ENCODE peak calls at places on chromosomes 13 and 19, in ten cellular contexts. One of them, this sample, is unnamed. For H3K4me1, the result is how much of the 10 kb centered on the place peaks cover.

GRCh38 chr19:11010041-11010440 is 49.2 kb downstream of the SMARCA4 start:
- DNase-seq in left ventricle myocardium inferior: no peak
- DNase-seq in neural progenitor cell: no peak
- DNase-seq in heart right ventricle: no peak
- DNase-seq in fibroblast of lung: no peak
- DNase-seq in uterus: no peak
- DNase-seq in pancreas: no peak
- DNase-seq in breast epithelium: no peak
- DNase-seq in A549: no peak
- DNase-seq in CD4-positive, CD25-positive, alpha-beta regulatory T cell: no peak
- DNase-seq in this sample: no peak

GRCh38 chr13:47672982-47673670 is 327.9 kb downstream of the SUCLA2 start:
- DNase-seq in left ventricle myocardium inferior: no peak
- DNase-seq in neural progenitor cell: no peak
- DNase-seq in pancreas: no peak
- DNase-seq in uterus: no peak
- DNase-seq in A549: no peak
- DNase-seq in fibroblast of lung: peak
- DNase-seq in heart right ventricle: no peak
- DNase-seq in CD4-positive, CD25-positive, alpha-beta regulatory T cell: no peak
- DNase-seq in breast epithelium: no peak
- DNase-seq in this sample: no peak

GRCh38 chr13:60755380-60756163 is 358.6 kb downstream of the TDRD3 start:
- DNase-seq in left ventricle myocardium inferior: no peak
- DNase-seq in CD4-positive, CD25-positive, alpha-beta regulatory T cell: no peak
- DNase-seq in A549: no peak
- DNase-seq in heart right ventricle: no peak
- DNase-seq in fibroblast of lung: no peak
- DNase-seq in uterus: no peak
- DNase-seq in neural progenitor cell: peak
- DNase-seq in breast epithelium: no peak
- DNase-seq in pancreas: no peak
- DNase-seq in this sample: no peak

GRCh38 chr19:15072930-15073647 is 8.9 kb upstream of the OR1I1 start:
- DNase-seq in pancreas: no peak
- DNase-seq in left ventricle myocardium inferior: no peak
- DNase-seq in A549: no peak
- DNase-seq in uterus: no peak
- DNase-seq in breast epithelium: peak
- DNase-seq in heart right ventricle: no peak
- DNase-seq in fibroblast of lung: no peak
- DNase-seq in neural progenitor cell: peak
- DNase-seq in CD4-positive, CD25-positive, alpha-beta regulatory T cell: no peak
- DNase-seq in this sample: no peak

GRCh38 chr19:27764186-27764804 is 1448.7 kb downstream of the UQCRFS1 start:
- DNase-seq in CD4-positive, CD25-positive, alpha-beta regulatory T cell: no peak
- DNase-seq in fibroblast of lung: no peak
- DNase-seq in left ventricle myocardium inferior: no peak
- DNase-seq in uterus: no peak
- DNase-seq in pancreas: no peak
- DNase-seq in neural progenitor cell: no peak
- DNase-seq in breast epithelium: no peak
- DNase-seq in heart right ventricle: no peak
- DNase-seq in A549: no peak
- DNase-seq in this sample: no peak

GRCh38 chr13:73849292-73849691 is 284.9 kb downstream of the KLF12 start:
- DNase-seq in neural progenitor cell: peak
- DNase-seq in fibroblast of lung: peak
- DNase-seq in heart right ventricle: no peak
- DNase-seq in CD4-positive, CD25-positive, alpha-beta regulatory T cell: no peak
- DNase-seq in left ventricle myocardium inferior: no peak
- DNase-seq in A549: peak
- DNase-seq in pancreas: no peak
- DNase-seq in breast epithelium: no peak
- DNase-seq in uterus: no peak
- DNase-seq in this sample: no peak

GRCh38 chr19:3783660-3784584 is 2.3 kb downstream of the MATK start:
- DNase-seq in neural progenitor cell: peak
- DNase-seq in uterus: no peak
- DNase-seq in fibroblast of lung: no peak
- DNase-seq in breast epithelium: no peak
- DNase-seq in heart right ventricle: no peak
- DNase-seq in CD4-positive, CD25-positive, alpha-beta regulatory T cell: no peak
- DNase-seq in left ventricle myocardium inferior: no peak
- DNase-seq in A549: no peak
- DNase-seq in pancreas: no peak
- DNase-seq in this sample: no peak

GRCh38 chr19:10773969-10774368 is 56.1 kb downstream of the DNM2 start:
- DNase-seq in neural progenitor cell: no peak
- DNase-seq in left ventricle myocardium inferior: no peak
- DNase-seq in A549: no peak
- DNase-seq in heart right ventricle: no peak
- DNase-seq in uterus: no peak
- DNase-seq in CD4-positive, CD25-positive, alpha-beta regulatory T cell: no peak
- DNase-seq in fibroblast of lung: no peak
- DNase-seq in breast epithelium: no peak
- DNase-seq in pancreas: no peak
- DNase-seq in this sample: no peak

GRCh38 chr19:53947624-53948023 is 15.1 kb upstream of the CACNG8 start:
- DNase-seq in neural progenitor cell: peak
- DNase-seq in CD4-positive, CD25-positive, alpha-beta regulatory T cell: no peak
- DNase-seq in pancreas: no peak
- DNase-seq in heart right ventricle: no peak
- DNase-seq in breast epithelium: no peak
- DNase-seq in fibroblast of lung: no peak
- DNase-seq in uterus: no peak
- DNase-seq in left ventricle myocardium inferior: no peak
- DNase-seq in A549: peak
- DNase-seq in this sample: no peak

GRCh38 chr19:51861870-51862622 is 25.7 kb downstream of the ZNF577 start:
- DNase-seq in left ventricle myocardium inferior: no peak
- DNase-seq in A549: no peak
- DNase-seq in CD4-positive, CD25-positive, alpha-beta regulatory T cell: no peak
- DNase-seq in pancreas: no peak
- DNase-seq in neural progenitor cell: no peak
- DNase-seq in uterus: no peak
- DNase-seq in breast epithelium: no peak
- DNase-seq in fibroblast of lung: no peak
- DNase-seq in heart right ventricle: no peak
- DNase-seq in this sample: no peak
- H3K4me3 ChIP-seq in left ventricle myocardium inferior: no peak
- H3K4me3 ChIP-seq in A549: no peak
- H3K4me3 ChIP-seq in CD4-positive, CD25-positive, alpha-beta regulatory T cell: no peak
- H3K4me3 ChIP-seq in pancreas: no peak
- H3K4me3 ChIP-seq in neural progenitor cell: no peak
- H3K4me3 ChIP-seq in uterus: no peak
- H3K4me3 ChIP-seq in breast epithelium: no peak
- H3K4me3 ChIP-seq in fibroblast of lung: no peak
- H3K4me3 ChIP-seq in heart right ventricle: no peak
- H3K4me3 ChIP-seq in this sample: no peak

GRCh38 chr13:40192516-40193257 is 473.8 kb downstream of the FOXO1 start:
- DNase-seq in heart right ventricle: no peak
- DNase-seq in breast epithelium: peak
- DNase-seq in neural progenitor cell: no peak
- DNase-seq in pancreas: no peak
- DNase-seq in fibroblast of lung: no peak
- DNase-seq in left ventricle myocardium inferior: no peak
- DNase-seq in uterus: peak
- DNase-seq in CD4-positive, CD25-positive, alpha-beta regulatory T cell: no peak
- DNase-seq in A549: no peak
- DNase-seq in this sample: no peak

GRCh38 chr13:40193290-40194203 is 472.9 kb downstream of the FOXO1 start:
- DNase-seq in pancreas: no peak
- DNase-seq in left ventricle myocardium inferior: no peak
- DNase-seq in CD4-positive, CD25-positive, alpha-beta regulatory T cell: no peak
- DNase-seq in neural progenitor cell: no peak
- DNase-seq in A549: no peak
- DNase-seq in fibroblast of lung: peak
- DNase-seq in heart right ventricle: peak
- DNase-seq in breast epithelium: peak
- DNase-seq in uterus: peak
- DNase-seq in this sample: no peak

GRCh38 chr13:40197049-40197448 is 469.4 kb downstream of the FOXO1 start:
- DNase-seq in left ventricle myocardium inferior: no peak
- DNase-seq in fibroblast of lung: no peak
- DNase-seq in breast epithelium: no peak
- DNase-seq in CD4-positive, CD25-positive, alpha-beta regulatory T cell: no peak
- DNase-seq in uterus: no peak
- DNase-seq in pancreas: no peak
- DNase-seq in neural progenitor cell: no peak
- DNase-seq in heart right ventricle: no peak
- DNase-seq in A549: no peak
- DNase-seq in this sample: no peak

GRCh38 chr13:40191186-40191980 is 475.1 kb downstream of the FOXO1 start:
- DNase-seq in uterus: no peak
- DNase-seq in left ventricle myocardium inferior: no peak
- DNase-seq in CD4-positive, CD25-positive, alpha-beta regulatory T cell: no peak
- DNase-seq in breast epithelium: peak
- DNase-seq in pancreas: no peak
- DNase-seq in A549: no peak
- DNase-seq in fibroblast of lung: peak
- DNase-seq in heart right ventricle: no peak
- DNase-seq in neural progenitor cell: no peak
- DNase-seq in this sample: no peak

DNA sequence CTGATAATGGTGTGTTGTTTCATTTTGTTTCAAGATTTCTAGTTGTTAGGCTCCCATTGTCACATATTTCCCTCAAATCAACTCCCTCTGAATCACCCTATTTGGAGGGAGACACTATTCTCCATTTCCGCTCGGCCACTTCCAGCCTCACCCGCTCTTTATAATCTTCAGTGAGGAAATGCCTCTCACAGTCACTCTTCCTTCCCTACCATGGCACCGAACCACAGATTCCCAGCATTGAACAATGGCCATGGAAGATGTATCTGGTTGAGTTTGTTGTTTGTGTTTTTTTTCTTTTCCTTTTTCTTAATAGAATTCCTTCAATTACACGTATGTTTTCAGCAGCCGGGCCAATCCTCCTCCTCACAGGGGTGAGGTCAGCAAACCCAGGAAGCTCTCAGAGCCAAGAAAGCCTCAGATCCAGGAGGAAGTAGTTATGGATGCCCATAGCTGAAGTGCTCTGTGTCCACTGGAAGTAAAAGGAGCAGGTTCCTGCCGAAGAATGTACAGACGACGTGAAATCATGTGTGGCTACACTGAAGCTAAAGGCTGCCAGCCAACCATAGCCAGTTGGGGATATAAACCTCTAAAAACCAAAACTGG is 472.1 kb downstream of the FOXO1 start:
- DNase-seq in CD4-positive, CD25-positive, alpha-beta regulatory T cell: no peak
- DNase-seq in A549: no peak
- DNase-seq in breast epithelium: no peak
- DNase-seq in uterus: no peak
- DNase-seq in pancreas: no peak
- DNase-seq in heart right ventricle: peak
- DNase-seq in left ventricle myocardium inferior: no peak
- DNase-seq in neural progenitor cell: no peak
- DNase-seq in fibroblast of lung: no peak
- DNase-seq in this sample: no peak
- H3K27ac ChIP-seq in CD4-positive, CD25-positive, alpha-beta regulatory T cell: no peak
- H3K27ac ChIP-seq in A549: no peak
- H3K27ac ChIP-seq in breast epithelium: peak
- H3K27ac ChIP-seq in uterus: peak
- H3K27ac ChIP-seq in pancreas: no peak
- H3K27ac ChIP-seq in heart right ventricle: peak
- H3K27ac ChIP-seq in left ventricle myocardium inferior: peak
- H3K27ac ChIP-seq in neural progenitor cell: no peak
- H3K27ac ChIP-seq in fibroblast of lung: no peak
- H3K27ac ChIP-seq in this sample: no peak

GRCh38 chr13:111177081-111177711 is 62.1 kb downstream of the ARHGEF7 start:
- DNase-seq in pancreas: no peak
- DNase-seq in neural progenitor cell: no peak
- DNase-seq in A549: no peak
- DNase-seq in fibroblast of lung: peak
- DNase-seq in CD4-positive, CD25-positive, alpha-beta regulatory T cell: no peak
- DNase-seq in heart right ventricle: peak
- DNase-seq in breast epithelium: peak
- DNase-seq in left ventricle myocardium inferior: peak
- DNase-seq in uterus: no peak
- DNase-seq in this sample: peak

GRCh38 chr13:111177803-111178389 is 62.8 kb downstream of the ARHGEF7 start:
- DNase-seq in pancreas: no peak
- DNase-seq in CD4-positive, CD25-positive, alpha-beta regulatory T cell: no peak
- DNase-seq in fibroblast of lung: peak
- DNase-seq in left ventricle myocardium inferior: no peak
- DNase-seq in A549: no peak
- DNase-seq in neural progenitor cell: no peak
- DNase-seq in heart right ventricle: no peak
- DNase-seq in breast epithelium: no peak
- DNase-seq in uterus: no peak
- DNase-seq in this sample: no peak

GRCh38 chr13:111175372-111175771 is 60.3 kb downstream of the ARHGEF7 start:
- DNase-seq in neural progenitor cell: peak
- DNase-seq in uterus: no peak
- DNase-seq in heart right ventricle: no peak
- DNase-seq in pancreas: no peak
- DNase-seq in CD4-positive, CD25-positive, alpha-beta regulatory T cell: no peak
- DNase-seq in fibroblast of lung: no peak
- DNase-seq in left ventricle myocardium inferior: no peak
- DNase-seq in breast epithelium: no peak
- DNase-seq in A549: no peak
- DNase-seq in this sample: no peak

GRCh38 chr13:111175948-111176347 is 60.8 kb downstream of the ARHGEF7 start:
- DNase-seq in A549: no peak
- DNase-seq in CD4-positive, CD25-positive, alpha-beta regulatory T cell: no peak
- DNase-seq in uterus: no peak
- DNase-seq in breast epithelium: no peak
- DNase-seq in pancreas: no peak
- DNase-seq in fibroblast of lung: no peak
- DNase-seq in heart right ventricle: no peak
- DNase-seq in left ventricle myocardium inferior: no peak
- DNase-seq in neural progenitor cell: no peak
- DNase-seq in this sample: no peak

DNA sequence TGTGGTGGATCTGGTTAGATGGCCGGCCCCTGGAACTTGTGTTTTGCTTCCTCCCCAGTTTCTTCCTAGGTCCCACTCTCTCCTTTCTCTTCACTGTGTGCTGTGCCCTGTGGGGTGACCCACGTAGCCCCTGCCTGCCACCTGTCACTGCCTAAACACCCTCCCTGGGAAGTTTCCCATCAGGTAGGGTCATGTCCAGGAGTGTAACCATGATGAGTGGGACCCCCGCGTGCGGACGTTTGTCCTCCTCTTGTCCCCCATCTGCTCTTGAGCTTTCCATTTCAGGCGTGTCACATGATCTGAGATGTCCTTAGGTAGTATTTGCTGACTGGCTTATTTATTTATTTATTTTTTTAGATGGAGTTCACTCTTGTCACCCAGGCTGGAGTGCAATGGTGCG is 61.3 kb downstream of the ARHGEF7 start:
- DNase-seq in fibroblast of lung: no peak
- DNase-seq in A549: no peak
- DNase-seq in heart right ventricle: no peak
- DNase-seq in left ventricle myocardium inferior: no peak
- DNase-seq in pancreas: no peak
- DNase-seq in uterus: no peak
- DNase-seq in breast epithelium: no peak
- DNase-seq in CD4-positive, CD25-positive, alpha-beta regulatory T cell: no peak
- DNase-seq in neural progenitor cell: no peak
- DNase-seq in this sample: no peak
- H3K4me1 ChIP-seq in fibroblast of lung: under half
- H3K4me1 ChIP-seq in A549: under half
- H3K4me1 ChIP-seq in heart right ventricle: half or more
- H3K4me1 ChIP-seq in left ventricle myocardium inferior: half or more
- H3K4me1 ChIP-seq in pancreas: under half
- H3K4me1 ChIP-seq in uterus: under half
- H3K4me1 ChIP-seq in breast epithelium: under half
- H3K4me1 ChIP-seq in CD4-positive, CD25-positive, alpha-beta regulatory T cell: under half
- H3K4me1 ChIP-seq in neural progenitor cell: under half
- H3K4me1 ChIP-seq in this sample: under half

GRCh38 chr13:113123226-113124150 is 889 bp downstream of the F10 start:
- DNase-seq in CD4-positive, CD25-positive, alpha-beta regulatory T cell: no peak
- DNase-seq in uterus: no peak
- DNase-seq in heart right ventricle: no peak
- DNase-seq in fibroblast of lung: no peak
- DNase-seq in pancreas: no peak
- DNase-seq in neural progenitor cell: no peak
- DNase-seq in breast epithelium: no peak
- DNase-seq in A549: no peak
- DNase-seq in left ventricle myocardium inferior: no peak
- DNase-seq in this sample: no peak
- H3K4me3 ChIP-seq in CD4-positive, CD25-positive, alpha-beta regulatory T cell: no peak
- H3K4me3 ChIP-seq in uterus: no peak
- H3K4me3 ChIP-seq in heart right ventricle: peak
- H3K4me3 ChIP-seq in fibroblast of lung: peak
- H3K4me3 ChIP-seq in pancreas: no peak
- H3K4me3 ChIP-seq in neural progenitor cell: no peak
- H3K4me3 ChIP-seq in breast epithelium: peak
- H3K4me3 ChIP-seq in A549: no peak
- H3K4me3 ChIP-seq in left ventricle myocardium inferior: peak
- H3K4me3 ChIP-seq in this sample: no peak

This sample was measured in effector memory CD4-positive, alpha-beta T cell.